ENCODE peak calls at places on chromosomes 5 and 9, in six cellular contexts. G is lower lobe of right lung; O is CD4-positive, alpha-beta T cell; N is astrocyte; S is heart left ventricle; D is IMR-90. Q is an unnamed sample.

GRCh38 chr5:160036243-160036642 is 27.3 kb downstream of the TTC1 start:
- DNase-seq in G (no peak), O (no peak), N (no peak), S (no peak), D (no peak), Q (no peak)

GRCh38 chr9:101601904-101602765 is 7.4 kb upstream of the PPP3R2 start:
- DNase-seq in G (no peak), O (no peak), N (peak; percentile 24), S (no peak), D (peak; percentile 51), Q (peak; percentile 32)

GRCh38 chr9:130128782-130129424 is 43.3 kb upstream of the NCS1 start:
- DNase-seq in G (peak; percentile 75), O (peak; percentile 22), N (peak; percentile 99), S (peak; percentile 78), D (peak; percentile 99), Q (peak; percentile 44)

GRCh38 chr5:134585966-134586365 is 46.7 kb downstream of the SAR1B start:
- DNase-seq in G (no peak), O (no peak), N (no peak), S (no peak), D (no peak), Q (no peak)

GRCh38 chr9:98287383-98287782 is 31.9 kb upstream of the TBC1D2 start:
- DNase-seq in G (no peak), O (no peak), N (no peak), S (no peak), D (no peak), Q (no peak)

GRCh38 chr5:129972774-129973173 is 68.5 kb downstream of the CHSY3 start:
- DNase-seq in G (no peak), O (no peak), N (no peak), S (no peak), D (no peak), Q (no peak)

GRCh38 chr5:139685886-139686285 is 37.7 kb downstream of the CXXC5 start:
- DNase-seq in G (no peak), O (no peak), N (no peak), S (no peak), D (no peak), Q (no peak)

GRCh38 chr5:175469916-175470315 is 8.4 kb upstream of the SFXN1 start:
- DNase-seq in G (no peak), O (no peak), N (no peak), S (no peak), D (no peak), Q (no peak)

GRCh38 chr9:116713266-116713665 is 26.2 kb downstream of the TRIM32 start:
- DNase-seq in G (no peak), O (no peak), N (no peak), S (no peak), D (no peak), Q (no peak)

GRCh38 chr5:1494780-1495524 is 28.8 kb downstream of the LPCAT1 start:
- DNase-seq in G (peak; percentile 79), O (no peak), N (no peak), S (peak; percentile 79), D (no peak), Q (no peak)

GRCh38 chr5:177355868-177356168 is 1.9 kb upstream of the RGS14 start:
- DNase-seq in G (no peak), O (no peak), N (no peak), S (no peak), D (no peak), Q (no peak)

GRCh38 chr9:72362680-72363139 is 2.3 kb downstream of the ZFAND5 start:
- DNase-seq in G (peak; percentile 73), O (peak; percentile 14), N (peak; percentile 65), S (no peak), D (peak; percentile 76), Q (peak; percentile 84)

GRCh38 chr9:100108572-100108971 is 9.5 kb downstream of the INVS start:
- DNase-seq in G (no peak), O (no peak), N (no peak), S (no peak), D (no peak), Q (no peak)

GRCh38 chr5:149550608-149551226 is 522 bp downstream of the CSNK1A1 start:
- DNase-seq in G (no peak), O (no peak), N (no peak), S (no peak), D (no peak), Q (no peak)

GRCh38 chr5:53161876-53162275 is 52.3 kb upstream of the MOCS2 start:
- DNase-seq in G (no peak), O (no peak), N (peak; percentile 7), S (no peak), D (peak; percentile 50), Q (no peak)

GRCh38 chr9:109556786-109557185 is 58.7 kb upstream of the PTPN3 start:
- DNase-seq in G (no peak), O (no peak), N (no peak), S (no peak), D (no peak), Q (no peak)

GRCh38 chr5:137078171-137078665 is 420.9 kb downstream of the SPOCK1 start:
- DNase-seq in G (no peak), O (no peak), N (peak; percentile 59), S (no peak), D (peak; percentile 13), Q (no peak)

GRCh38 chr9:127397722-127398647 is 1.0 kb downstream of the SLC2A8 start:
- DNase-seq in G (peak; percentile 70), O (peak; percentile 29), N (no peak), S (peak; percentile 70), D (peak; percentile 33), Q (peak; percentile 33)

DNA sequence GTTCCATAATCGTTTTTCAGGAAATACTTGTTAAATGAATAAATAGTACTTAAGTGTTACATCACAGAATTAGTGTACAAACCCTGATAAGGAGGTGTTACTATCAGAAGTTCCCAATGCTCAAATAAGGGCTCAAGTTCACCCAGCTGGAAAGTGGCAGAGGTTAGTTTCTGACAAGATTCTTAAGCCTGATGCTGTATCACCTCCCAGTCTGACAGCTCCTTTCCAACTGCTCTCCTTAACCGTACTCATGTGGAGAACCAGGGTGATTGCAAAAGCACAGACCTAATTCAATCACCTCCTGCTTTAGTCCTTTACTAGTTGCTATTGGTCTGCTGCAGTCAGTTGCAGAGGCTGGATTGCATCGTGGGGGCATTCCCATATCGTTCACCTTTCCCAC is 100.4 kb upstream of the ZNF618 start:
- DNase-seq in G (no peak), O (no peak), N (no peak), S (no peak), D (no peak), Q (no peak)
- H3K27me3 ChIP-seq in G (peaks cover 29% of the 10 kb centered on the region), O (no peaks in the 10 kb centered on the region), N (peaks cover under 1% of the 10 kb centered on the region), S (no peaks in the 10 kb centered on the region), D (peaks cover 51% of the 10 kb centered on the region), Q (no peaks in the 10 kb centered on the region)

GRCh38 chr5:154189819-154190651 is 498 bp upstream of the GALNT10 start:
- DNase-seq in G (peak; percentile 93), O (peak; percentile 71), N (peak; percentile 47), S (peak; percentile 94), D (peak; percentile 66), Q (peak; percentile 73)

GRCh38 chr5:154193176-154193575 is 2.6 kb downstream of the GALNT10 start:
- DNase-seq in G (no peak), O (no peak), N (no peak), S (no peak), D (no peak), Q (no peak)

GRCh38 chr5:154189256-154189818 is 1.2 kb upstream of the GALNT10 start:
- DNase-seq in G (peak; percentile 59), O (no peak), N (no peak), S (peak; percentile 66), D (no peak), Q (no peak)

GRCh38 chr5:154191467-154192261 is 1.1 kb downstream of the GALNT10 start:
- DNase-seq in G (no peak), O (no peak), N (peak; percentile 46), S (no peak), D (peak; percentile 59), Q (no peak)

GRCh38 chr5:154190652-154191304 is at the start of gene GALNT10:
- DNase-seq in G (peak; percentile 80), O (peak; percentile 55), N (no peak), S (peak; percentile 88), D (peak; percentile 66), Q (no peak)
- H3K27ac ChIP-seq in G (peak within 1 kb of the TSS; percentile 83), O (peak within 1 kb of the TSS; percentile 66), N (peak within 1 kb of the TSS; percentile 29), S (peak within 1 kb of the TSS; percentile 74), D (peak within 1 kb of the TSS; percentile 74), Q (peak within 1 kb of the TSS; percentile 75)

GRCh38 chr5:132490484-132491367 is at the start of gene IRF1:
- DNase-seq in G (peak; percentile 96), O (peak; percentile 95), N (peak; percentile 88), S (peak; percentile 98), D (peak; percentile 94), Q (peak; percentile 98)

GRCh38 chr5:132489871-132490483 is 596 bp downstream of the IRF1 start:
- DNase-seq in G (peak; percentile 83), O (peak; percentile 57), N (peak; percentile 43), S (peak; percentile 83), D (peak; percentile 43), Q (peak; percentile 53)

GRCh38 chr5:132493241-132493640 is 2.7 kb upstream of the IRF1 start:
- DNase-seq in G (no peak), O (no peak), N (no peak), S (peak; percentile 18), D (no peak), Q (no peak)

GRCh38 chr5:132492386-132492785 is 1.8 kb upstream of the IRF1 start:
- DNase-seq in G (no peak), O (no peak), N (no peak), S (no peak), D (peak; percentile 52), Q (no peak)

DNA sequence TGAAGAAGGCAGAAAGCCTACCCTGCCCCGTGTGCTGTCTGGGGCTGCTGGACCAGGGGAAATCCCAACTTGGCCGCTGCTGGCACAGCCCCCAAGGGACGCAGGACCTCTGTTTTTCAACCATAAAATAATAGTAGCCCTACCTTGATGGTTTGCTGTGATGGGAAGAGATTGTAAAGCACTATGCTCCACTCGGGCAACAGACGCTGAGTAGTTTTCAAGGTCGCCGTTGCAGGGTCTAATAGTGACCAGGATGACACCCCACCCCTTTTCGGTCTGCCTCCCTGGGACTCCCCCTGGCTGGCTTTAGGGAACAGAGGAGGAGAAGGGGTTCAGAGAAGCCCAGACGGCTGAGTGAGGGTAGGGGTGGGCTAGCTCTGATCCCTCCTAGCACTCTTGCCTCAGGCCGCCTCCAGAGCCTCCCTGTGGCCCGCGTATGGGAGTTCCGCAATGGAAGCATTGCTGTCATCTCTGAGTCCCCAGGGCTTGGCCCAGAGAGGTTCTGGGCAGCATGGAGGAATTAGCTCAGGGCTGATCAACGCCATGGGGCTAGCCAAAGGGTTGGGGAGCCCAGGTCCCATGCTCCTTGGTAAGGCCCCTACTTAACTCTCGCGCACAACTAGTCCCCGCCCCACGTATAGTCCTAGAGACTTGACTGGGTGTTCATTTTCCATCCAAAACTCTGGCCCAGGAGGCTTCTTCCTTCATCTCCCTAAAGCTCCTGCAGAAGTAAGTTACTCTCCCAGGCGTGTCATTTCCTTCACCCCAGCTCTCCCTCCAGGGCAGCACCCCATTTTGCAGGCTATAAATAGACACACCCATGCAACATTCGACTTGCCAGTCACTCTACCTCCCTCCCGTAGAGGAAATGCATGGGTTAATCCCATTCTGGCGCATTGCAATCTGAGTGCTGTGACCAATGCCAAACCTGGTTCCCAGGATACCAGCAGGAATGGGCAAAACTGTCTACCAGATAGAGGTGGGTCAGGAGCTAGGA is 1.1 kb upstream of the IRF1 start:
- DNase-seq in G (no peak), O (no peak), N (no peak), S (peak; percentile 70), D (no peak), Q (no peak)
- H3K27me3 ChIP-seq in G (no peaks in the 10 kb centered on the region), O (no peaks in the 10 kb centered on the region), N (no peaks in the 10 kb centered on the region), S (no peaks in the 10 kb centered on the region), D (no peaks in the 10 kb centered on the region), Q (no peaks in the 10 kb centered on the region)

GRCh38 chr9:36316049-36316448 is 57.8 kb upstream of the GNE start:
- DNase-seq in G (no peak), O (no peak), N (no peak), S (no peak), D (no peak), Q (no peak)
- H3K27ac ChIP-seq in G (no peak overlapping the region), O (no peak overlapping the region), N (no peak overlapping the region), S (no peak overlapping the region), D (no peak overlapping the region), Q (no peak overlapping the region)

GRCh38 chr9:135229701-135230385 is 142.4 kb downstream of the OLFM1 start:
- DNase-seq in G (peak; percentile 28), O (no peak), N (no peak), S (peak; percentile 27), D (no peak), Q (no peak)
- H3K27me3 ChIP-seq in G (peaks cover 13% of the 10 kb centered on the region), O (no peaks in the 10 kb centered on the region), N (no peaks in the 10 kb centered on the region), S (peaks cover 32% of the 10 kb centered on the region), D (no peaks in the 10 kb centered on the region), Q (no peaks in the 10 kb centered on the region)

Q was measured in CD4-positive, CD25-positive, alpha-beta regulatory T cell.